ENCODE peak calls at places on chromosomes 5 and 9, in six cellular contexts. A is stimulated activated CD8-positive, alpha-beta memory T cell treated with anti-CD3 and anti-CD28 coated beads, Interleukin-12 subunit alpha, Interleukin-12 subunit beta, amount 100 ng/mL, for 4 hours; I is NCI-H1105; P is vagina; E is T-helper 17 cell; X is HL-60. K is an unnamed sample.

GRCh38 chr5:140725799-140726471 is 25.7 kb downstream of the ZMAT2 start:
- DNase-seq in A (peak), I (no peak), P (no peak), E (peak), X (no peak), K (peak)

GRCh38 chr9:128419061-128419925 is 1.4 kb upstream of the CERCAM start:
- DNase-seq in A (no peak), I (peak), P (no peak), E (no peak), X (no peak), K (no peak)

GRCh38 chr5:180802325-180803180 is at the start of gene MGAT1:
- DNase-seq in A (peak), I (peak), P (peak), E (peak), X (peak), K (peak)

GRCh38 chr9:127424669-127424986 is 446 bp downstream of the ZNF79 start:
- DNase-seq in A (no peak), I (no peak), P (no peak), E (peak), X (no peak), K (no peak)

GRCh38 chr5:53381-54174 is 38.4 kb upstream of the PLEKHG4B start:
- DNase-seq in A (peak), I (peak), P (no peak), E (no peak), X (no peak), K (no peak)

GRCh38 chr5:140978260-140978659 is 12.0 kb downstream of the PCDHAC2 start:
- DNase-seq in A (no peak), I (no peak), P (no peak), E (no peak), X (no peak), K (no peak)

GRCh38 chr5:103232393-103232999 is 26.1 kb upstream of the MACIR start:
- DNase-seq in A (no peak), I (peak), P (no peak), E (no peak), X (no peak), K (peak)

GRCh38 chr5:180723936-180724335 is 15.9 kb downstream of the OR2Y1 start:
- DNase-seq in A (no peak), I (no peak), P (no peak), E (no peak), X (no peak), K (no peak)

GRCh38 chr9:89498845-89499480 is 1.1 kb upstream of the SEMA4D start:
- DNase-seq in A (no peak), I (no peak), P (no peak), E (no peak), X (no peak), K (no peak)

GRCh38 chr5:177113566-177114424 is 19.8 kb upstream of the NSD1 start:
- DNase-seq in A (peak), I (peak), P (no peak), E (peak), X (peak), K (peak)

GRCh38 chr9:119280740-119281485 is 88.3 kb downstream of the BRINP1 start:
- DNase-seq in A (no peak), I (no peak), P (no peak), E (no peak), X (no peak), K (no peak)

GRCh38 chr5:113061851-113062631 is 85.4 kb downstream of the DCP2 start:
- DNase-seq in A (no peak), I (no peak), P (no peak), E (no peak), X (no peak), K (peak)

GRCh38 chr5:115842089-115842881 is 550 bp downstream of the AP3S1 start:
- DNase-seq in A (no peak), I (no peak), P (no peak), E (no peak), X (peak), K (peak)

GRCh38 chr5:106113922-106114321 is 1556.8 kb downstream of the EFNA5 start:
- DNase-seq in A (no peak), I (no peak), P (no peak), E (no peak), X (no peak), K (no peak)

GRCh38 chr5:92435781-92436180 is 1052.7 kb upstream of the ARRDC3 start:
- DNase-seq in A (no peak), I (no peak), P (no peak), E (no peak), X (no peak), K (no peak)

K was measured in HCEC 1CT.